ENCODE peak calls at places on chromosomes 1 and 21, in eight cellular contexts. One of them, this sample, is unnamed.

GRCh38 chr21:43269461-43269860 is 100.7 kb downstream of the CRYAA start:
- DNase-seq in OCI-LY7: peak; percentile 54
- DNase-seq in heart right ventricle: no peak
- DNase-seq in upper lobe of right lung: peak; percentile 60
- DNase-seq in left ventricle myocardium inferior: peak; percentile 6
- DNase-seq in prostate gland: no peak
- DNase-seq in esophagus muscularis mucosa: no peak
- DNase-seq in IMR-90: no peak
- DNase-seq in this sample: no peak

GRCh38 chr1:153678519-153679336 is at the start of gene NPR1:
- DNase-seq in OCI-LY7: no peak
- DNase-seq in heart right ventricle: peak; percentile 72
- DNase-seq in upper lobe of right lung: peak; percentile 84
- DNase-seq in left ventricle myocardium inferior: peak; percentile 66
- DNase-seq in prostate gland: no peak
- DNase-seq in esophagus muscularis mucosa: no peak
- DNase-seq in IMR-90: no peak
- DNase-seq in this sample: no peak

GRCh38 chr1:226403522-226404034 is 4.3 kb downstream of the PARP1 start:
- DNase-seq in OCI-LY7: peak; percentile 59
- DNase-seq in heart right ventricle: no peak
- DNase-seq in upper lobe of right lung: no peak
- DNase-seq in left ventricle myocardium inferior: no peak
- DNase-seq in prostate gland: no peak
- DNase-seq in esophagus muscularis mucosa: no peak
- DNase-seq in IMR-90: peak; percentile 8
- DNase-seq in this sample: no peak

GRCh38 chr1:1264868-1265272 is 8.8 kb downstream of the UBE2J2 start:
- DNase-seq in OCI-LY7: no peak
- DNase-seq in heart right ventricle: no peak
- DNase-seq in upper lobe of right lung: no peak
- DNase-seq in left ventricle myocardium inferior: no peak
- DNase-seq in prostate gland: no peak
- DNase-seq in esophagus muscularis mucosa: no peak
- DNase-seq in IMR-90: peak; percentile 100
- DNase-seq in this sample: peak; percentile 97

GRCh38 chr1:211018690-211019089 is 115.3 kb downstream of the KCNH1 start:
- DNase-seq in OCI-LY7: no peak
- DNase-seq in heart right ventricle: no peak
- DNase-seq in upper lobe of right lung: no peak
- DNase-seq in left ventricle myocardium inferior: no peak
- DNase-seq in prostate gland: no peak
- DNase-seq in esophagus muscularis mucosa: no peak
- DNase-seq in IMR-90: no peak
- DNase-seq in this sample: no peak

GRCh38 chr1:56065729-56066128 is 513.6 kb downstream of the PLPP3 start:
- DNase-seq in OCI-LY7: no peak
- DNase-seq in heart right ventricle: no peak
- DNase-seq in upper lobe of right lung: no peak
- DNase-seq in left ventricle myocardium inferior: no peak
- DNase-seq in prostate gland: no peak
- DNase-seq in esophagus muscularis mucosa: no peak
- DNase-seq in IMR-90: no peak
- DNase-seq in this sample: no peak

GRCh38 chr1:192826791-192827477 is 18.1 kb downstream of the RGS2 start:
- DNase-seq in OCI-LY7: no peak
- DNase-seq in heart right ventricle: no peak
- DNase-seq in upper lobe of right lung: no peak
- DNase-seq in left ventricle myocardium inferior: no peak
- DNase-seq in prostate gland: no peak
- DNase-seq in esophagus muscularis mucosa: no peak
- DNase-seq in IMR-90: no peak
- DNase-seq in this sample: peak; percentile 52

GRCh38 chr1:208115924-208116614 is 128.1 kb downstream of the PLXNA2 start:
- DNase-seq in OCI-LY7: no peak
- DNase-seq in heart right ventricle: no peak
- DNase-seq in upper lobe of right lung: no peak
- DNase-seq in left ventricle myocardium inferior: no peak
- DNase-seq in prostate gland: no peak
- DNase-seq in esophagus muscularis mucosa: no peak
- DNase-seq in IMR-90: no peak
- DNase-seq in this sample: no peak

GRCh38 chr1:40141878-40142535 is 19.2 kb upstream of the RLF start:
- DNase-seq in OCI-LY7: no peak
- DNase-seq in heart right ventricle: no peak
- DNase-seq in upper lobe of right lung: no peak
- DNase-seq in left ventricle myocardium inferior: no peak
- DNase-seq in prostate gland: no peak
- DNase-seq in esophagus muscularis mucosa: no peak
- DNase-seq in IMR-90: peak; percentile 15
- DNase-seq in this sample: no peak

GRCh38 chr1:33255347-33256311 is 663 bp upstream of the ZNF362 start:
- DNase-seq in OCI-LY7: peak; percentile 59
- DNase-seq in heart right ventricle: peak; percentile 76
- DNase-seq in upper lobe of right lung: peak; percentile 91
- DNase-seq in left ventricle myocardium inferior: peak; percentile 71
- DNase-seq in prostate gland: peak; percentile 89
- DNase-seq in esophagus muscularis mucosa: no peak
- DNase-seq in IMR-90: peak; percentile 15
- DNase-seq in this sample: no peak

GRCh38 chr1:17196496-17197180 is 8.3 kb upstream of the PADI1 start:
- DNase-seq in OCI-LY7: no peak
- DNase-seq in heart right ventricle: no peak
- DNase-seq in upper lobe of right lung: no peak
- DNase-seq in left ventricle myocardium inferior: no peak
- DNase-seq in prostate gland: no peak
- DNase-seq in esophagus muscularis mucosa: no peak
- DNase-seq in IMR-90: no peak
- DNase-seq in this sample: no peak

GRCh38 chr1:151624783-151625182 is 12.9 kb downstream of the SNX27 start:
- DNase-seq in OCI-LY7: no peak
- DNase-seq in heart right ventricle: no peak
- DNase-seq in upper lobe of right lung: no peak
- DNase-seq in left ventricle myocardium inferior: no peak
- DNase-seq in prostate gland: no peak
- DNase-seq in esophagus muscularis mucosa: no peak
- DNase-seq in IMR-90: no peak
- DNase-seq in this sample: no peak

GRCh38 chr1:153465728-153466625 is 5.5 kb upstream of the S100A7 start:
- DNase-seq in OCI-LY7: peak; percentile 48
- DNase-seq in heart right ventricle: peak; percentile 63
- DNase-seq in upper lobe of right lung: peak; percentile 80
- DNase-seq in left ventricle myocardium inferior: peak; percentile 36
- DNase-seq in prostate gland: no peak
- DNase-seq in esophagus muscularis mucosa: no peak
- DNase-seq in IMR-90: peak; percentile 8
- DNase-seq in this sample: no peak

GRCh38 chr1:41913025-41913424 is 5.7 kb downstream of the HIVEP3 start:
- DNase-seq in OCI-LY7: no peak
- DNase-seq in heart right ventricle: no peak
- DNase-seq in upper lobe of right lung: no peak
- DNase-seq in left ventricle myocardium inferior: no peak
- DNase-seq in prostate gland: no peak
- DNase-seq in esophagus muscularis mucosa: peak; percentile 19
- DNase-seq in IMR-90: no peak
- DNase-seq in this sample: no peak

GRCh38 chr1:13642306-13643004 is 57.5 kb upstream of the PRDM2 start:
- DNase-seq in OCI-LY7: peak; percentile 70
- DNase-seq in heart right ventricle: no peak
- DNase-seq in upper lobe of right lung: no peak
- DNase-seq in left ventricle myocardium inferior: no peak
- DNase-seq in prostate gland: no peak
- DNase-seq in esophagus muscularis mucosa: no peak
- DNase-seq in IMR-90: no peak
- DNase-seq in this sample: no peak

GRCh38 chr1:220113136-220113695 is 19.3 kb downstream of the IARS2 start:
- DNase-seq in OCI-LY7: peak; percentile 54
- DNase-seq in heart right ventricle: no peak
- DNase-seq in upper lobe of right lung: no peak
- DNase-seq in left ventricle myocardium inferior: no peak
- DNase-seq in prostate gland: no peak
- DNase-seq in esophagus muscularis mucosa: no peak
- DNase-seq in IMR-90: peak; percentile 20
- DNase-seq in this sample: no peak

GRCh38 chr21:15243356-15243755 is 178.6 kb upstream of the NRIP1 start:
- DNase-seq in OCI-LY7: no peak
- DNase-seq in heart right ventricle: no peak
- DNase-seq in upper lobe of right lung: no peak
- DNase-seq in left ventricle myocardium inferior: no peak
- DNase-seq in prostate gland: no peak
- DNase-seq in esophagus muscularis mucosa: no peak
- DNase-seq in IMR-90: no peak
- DNase-seq in this sample: no peak
- TF ChIP-seq CTCF in OCI-LY7: no peak
- TF ChIP-seq CTCF in heart right ventricle: no peak
- TF ChIP-seq CTCF in upper lobe of right lung: no peak
- TF ChIP-seq CTCF in left ventricle myocardium inferior: no peak
- TF ChIP-seq CTCF in prostate gland: no peak
- TF ChIP-seq CTCF in esophagus muscularis mucosa: no peak
- TF ChIP-seq CTCF in IMR-90: no peak
- TF ChIP-seq CTCF in this sample: no peak

DNA sequence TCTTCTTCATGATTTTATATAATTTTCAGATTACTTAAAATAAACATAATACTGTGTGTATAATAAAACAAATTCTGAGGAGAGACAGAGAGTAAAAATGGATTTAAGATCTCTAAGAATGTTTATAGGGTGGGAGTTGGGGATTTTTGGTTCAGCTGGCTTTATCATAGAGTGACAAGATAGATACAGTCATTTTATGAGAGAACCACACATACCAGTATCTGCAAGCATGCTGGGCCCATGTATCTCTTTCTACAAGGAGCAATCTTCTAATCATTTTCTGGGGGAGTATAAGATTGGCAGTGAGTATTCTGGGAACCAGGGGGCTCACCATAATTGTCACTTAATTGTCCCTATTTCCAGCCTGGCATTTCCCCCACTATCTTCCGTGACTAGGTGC is 64.3 kb upstream of the DUSP10 start:
- DNase-seq in OCI-LY7: no peak
- DNase-seq in heart right ventricle: no peak
- DNase-seq in upper lobe of right lung: no peak
- DNase-seq in left ventricle myocardium inferior: no peak
- DNase-seq in prostate gland: no peak
- DNase-seq in esophagus muscularis mucosa: no peak
- DNase-seq in IMR-90: no peak
- DNase-seq in this sample: no peak
- H3K4me3 ChIP-seq in OCI-LY7: no peak overlapping the region
- H3K4me3 ChIP-seq in heart right ventricle: no peak overlapping the region
- H3K4me3 ChIP-seq in upper lobe of right lung: no peak overlapping the region
- H3K4me3 ChIP-seq in left ventricle myocardium inferior: no peak overlapping the region
- H3K4me3 ChIP-seq in prostate gland: no peak overlapping the region
- H3K4me3 ChIP-seq in esophagus muscularis mucosa: no peak overlapping the region
- H3K4me3 ChIP-seq in IMR-90: no peak overlapping the region
- H3K4me3 ChIP-seq in this sample: no peak overlapping the region

DNA sequence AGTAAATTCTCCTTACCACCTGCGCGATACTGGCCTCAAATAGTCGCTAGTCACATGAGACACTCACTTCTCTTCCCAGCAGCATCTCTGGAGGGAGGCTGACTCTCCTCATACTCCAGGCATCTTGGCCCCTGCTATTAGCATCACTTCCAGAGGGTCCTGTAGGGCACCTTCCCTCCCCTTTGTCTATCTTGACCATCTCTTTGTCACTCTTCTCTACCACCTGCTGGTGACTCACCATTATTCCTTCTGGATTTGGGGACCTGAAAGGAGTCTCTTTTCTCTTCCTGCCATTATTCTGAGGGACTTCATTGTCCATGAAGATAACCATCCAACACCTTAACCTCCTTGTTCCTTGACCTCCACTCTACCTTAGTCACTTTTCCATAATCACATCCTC is 31.7 kb upstream of the GPR37L1 start:
- DNase-seq in OCI-LY7: no peak
- DNase-seq in heart right ventricle: no peak
- DNase-seq in upper lobe of right lung: no peak
- DNase-seq in left ventricle myocardium inferior: no peak
- DNase-seq in prostate gland: no peak
- DNase-seq in esophagus muscularis mucosa: no peak
- DNase-seq in IMR-90: no peak
- DNase-seq in this sample: no peak
- TF ChIP-seq CTCF in OCI-LY7: no peak
- TF ChIP-seq CTCF in heart right ventricle: no peak
- TF ChIP-seq CTCF in upper lobe of right lung: no peak
- TF ChIP-seq CTCF in left ventricle myocardium inferior: no peak
- TF ChIP-seq CTCF in prostate gland: peak; percentile 5
- TF ChIP-seq CTCF in esophagus muscularis mucosa: no peak
- TF ChIP-seq CTCF in IMR-90: no peak
- TF ChIP-seq CTCF in this sample: no peak

DNA sequence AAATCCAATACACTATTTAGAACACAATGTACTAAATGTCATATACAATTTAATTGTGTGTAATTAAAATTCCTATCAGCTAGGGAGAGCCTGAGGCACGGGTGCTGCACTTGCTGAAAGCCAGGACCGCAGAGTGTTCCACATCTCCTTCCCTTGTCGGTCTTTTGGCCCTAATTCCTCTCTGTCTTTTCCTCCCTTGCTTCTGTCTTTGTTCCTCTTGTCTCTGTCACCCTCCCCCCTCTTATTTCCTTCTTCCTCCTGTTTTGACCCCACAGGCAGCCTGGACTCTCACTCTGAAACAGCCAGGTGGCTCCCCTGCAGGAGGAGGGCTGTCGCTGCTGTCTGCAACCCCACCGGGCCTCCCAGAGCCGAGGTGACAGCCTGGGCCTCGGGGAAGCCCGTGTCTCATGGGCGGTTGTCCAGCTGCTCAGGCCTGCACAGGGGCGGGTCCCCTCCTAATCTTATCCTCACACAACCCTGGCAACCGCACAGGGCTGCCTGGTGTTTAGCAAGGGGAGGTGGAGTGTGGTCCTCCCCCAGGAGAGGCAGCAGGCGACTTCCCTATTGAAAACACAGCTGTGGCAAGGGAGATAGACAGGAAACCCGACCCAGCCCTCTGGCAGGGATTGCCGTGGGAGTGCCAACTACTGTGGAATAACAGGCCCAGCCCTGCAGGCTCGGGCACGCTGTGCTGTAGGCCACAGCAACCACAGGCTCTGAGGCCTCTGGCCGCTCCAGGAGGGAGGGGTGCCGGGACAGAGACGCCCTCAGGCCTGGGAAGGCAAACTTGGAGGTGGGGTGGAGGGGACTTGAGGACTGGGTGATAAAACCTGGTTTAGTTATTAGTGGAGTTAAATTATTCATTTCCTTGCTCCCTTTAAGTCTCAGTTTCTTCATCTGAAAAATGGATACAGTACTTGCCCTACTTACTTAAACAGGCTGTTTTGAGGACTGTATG is 68.8 kb upstream of the WDR26 start:
- DNase-seq in OCI-LY7: peak; percentile 77
- DNase-seq in heart right ventricle: peak; percentile 93
- DNase-seq in upper lobe of right lung: peak; percentile 90
- DNase-seq in left ventricle myocardium inferior: peak; percentile 94
- DNase-seq in prostate gland: peak; percentile 96
- DNase-seq in esophagus muscularis mucosa: peak; percentile 94
- DNase-seq in IMR-90: peak; percentile 80
- DNase-seq in this sample: no peak
- H3K4me3 ChIP-seq in OCI-LY7: peak overlapping the region; percentile 27
- H3K4me3 ChIP-seq in heart right ventricle: no peak overlapping the region
- H3K4me3 ChIP-seq in upper lobe of right lung: no peak overlapping the region
- H3K4me3 ChIP-seq in left ventricle myocardium inferior: peak overlapping the region; percentile 44
- H3K4me3 ChIP-seq in prostate gland: no peak overlapping the region
- H3K4me3 ChIP-seq in esophagus muscularis mucosa: peak overlapping the region; percentile 21
- H3K4me3 ChIP-seq in IMR-90: no peak overlapping the region
- H3K4me3 ChIP-seq in this sample: no peak overlapping the region